ENCODE peak calls at places on chromosomes 12 and 14, in four cellular contexts. One of them, this sample, is unnamed.

GRCh38 chr12:65941388-65941787 is 117.1 kb downstream of the HMGA2 start:
- DNase-seq in CD8-positive, alpha-beta memory T cell: no peak
- DNase-seq in K562: no peak
- DNase-seq in mucosa of descending colon: no peak
- DNase-seq in this sample: no peak

GRCh38 chr12:29888777-29889176 is 105.0 kb upstream of the TMTC1 start:
- DNase-seq in CD8-positive, alpha-beta memory T cell: no peak
- DNase-seq in mucosa of descending colon: no peak
- DNase-seq in K562: no peak
- DNase-seq in this sample: no peak

GRCh38 chr12:111304642-111305071 is 64.2 kb downstream of the PHETA1 start:
- DNase-seq in mucosa of descending colon: no peak
- DNase-seq in K562: peak
- DNase-seq in CD8-positive, alpha-beta memory T cell: no peak
- DNase-seq in this sample: peak

GRCh38 chr14:49972840-49973239 is 80.0 kb downstream of the ARF6 start:
- DNase-seq in mucosa of descending colon: peak
- DNase-seq in CD8-positive, alpha-beta memory T cell: no peak
- DNase-seq in K562: peak
- DNase-seq in this sample: no peak

GRCh38 chr12:5480953-5481300 is 49.0 kb downstream of the NTF3 start:
- DNase-seq in mucosa of descending colon: no peak
- DNase-seq in CD8-positive, alpha-beta memory T cell: no peak
- DNase-seq in K562: no peak
- DNase-seq in this sample: no peak

GRCh38 chr12:124545508-124546418 is 21.6 kb downstream of the NCOR2 start:
- DNase-seq in CD8-positive, alpha-beta memory T cell: peak
- DNase-seq in K562: no peak
- DNase-seq in mucosa of descending colon: peak
- DNase-seq in this sample: no peak

GRCh38 chr12:32062841-32063240 is 43.8 kb upstream of the BICD1 start:
- DNase-seq in K562: no peak
- DNase-seq in mucosa of descending colon: no peak
- DNase-seq in CD8-positive, alpha-beta memory T cell: no peak
- DNase-seq in this sample: no peak

GRCh38 chr12:49809369-49810158 is 18.6 kb downstream of the NCKAP5L start:
- DNase-seq in mucosa of descending colon: no peak
- DNase-seq in K562: no peak
- DNase-seq in CD8-positive, alpha-beta memory T cell: no peak
- DNase-seq in this sample: peak

GRCh38 chr12:19058235-19059021 is 71.1 kb upstream of the PLEKHA5 start:
- DNase-seq in K562: no peak
- DNase-seq in mucosa of descending colon: no peak
- DNase-seq in CD8-positive, alpha-beta memory T cell: no peak
- DNase-seq in this sample: no peak

GRCh38 chr12:46825526-46826414 is at the start of gene SLC38A4:
- DNase-seq in CD8-positive, alpha-beta memory T cell: no peak
- DNase-seq in mucosa of descending colon: peak
- DNase-seq in K562: peak
- DNase-seq in this sample: no peak

GRCh38 chr14:77376380-77376770 is 519 bp downstream of the TMED8 start:
- DNase-seq in CD8-positive, alpha-beta memory T cell: no peak
- DNase-seq in K562: peak
- DNase-seq in mucosa of descending colon: peak
- DNase-seq in this sample: peak

GRCh38 chr14:78130356-78130755 is 39.8 kb upstream of the NRXN3 start:
- DNase-seq in mucosa of descending colon: no peak
- DNase-seq in CD8-positive, alpha-beta memory T cell: no peak
- DNase-seq in K562: no peak
- DNase-seq in this sample: no peak

GRCh38 chr14:100025111-100025510 is 40.1 kb upstream of the EVL start:
- DNase-seq in mucosa of descending colon: peak
- DNase-seq in K562: peak
- DNase-seq in CD8-positive, alpha-beta memory T cell: no peak
- DNase-seq in this sample: peak

GRCh38 chr12:12294215-12295005 is 27.6 kb upstream of the LRP6 start:
- DNase-seq in mucosa of descending colon: no peak
- DNase-seq in CD8-positive, alpha-beta memory T cell: no peak
- DNase-seq in K562: no peak
- DNase-seq in this sample: no peak

GRCh38 chr14:52640137-52640536 is 55.2 kb downstream of the ERO1A start:
- DNase-seq in CD8-positive, alpha-beta memory T cell: no peak
- DNase-seq in mucosa of descending colon: no peak
- DNase-seq in K562: no peak
- DNase-seq in this sample: no peak

GRCh38 chr14:32682219-32682618 is 256.5 kb upstream of the NPAS3 start:
- DNase-seq in CD8-positive, alpha-beta memory T cell: no peak
- DNase-seq in mucosa of descending colon: no peak
- DNase-seq in K562: no peak
- DNase-seq in this sample: no peak

GRCh38 chr12:11652351-11653040 is 3.0 kb downstream of the ETV6 start:
- DNase-seq in CD8-positive, alpha-beta memory T cell: no peak
- DNase-seq in mucosa of descending colon: peak
- DNase-seq in K562: peak
- DNase-seq in this sample: no peak

GRCh38 chr12:68001486-68002466 is 12.5 kb downstream of the IFNG-AS1 start:
- DNase-seq in CD8-positive, alpha-beta memory T cell: no peak
- DNase-seq in mucosa of descending colon: no peak
- DNase-seq in K562: peak
- DNase-seq in this sample: no peak

GRCh38 chr12:124862768-124863408 is 776 bp downstream of the SCARB1 start:
- DNase-seq in CD8-positive, alpha-beta memory T cell: no peak
- DNase-seq in K562: peak
- DNase-seq in mucosa of descending colon: peak
- DNase-seq in this sample: peak

GRCh38 chr12:132222096-132222807 is 78.0 kb downstream of the NOC4L start:
- DNase-seq in K562: no peak
- DNase-seq in mucosa of descending colon: no peak
- DNase-seq in CD8-positive, alpha-beta memory T cell: no peak
- DNase-seq in this sample: no peak

GRCh38 chr14:28704153-28704552 is 62.4 kb upstream of the FOXG1 start:
- DNase-seq in CD8-positive, alpha-beta memory T cell: no peak
- DNase-seq in mucosa of descending colon: no peak
- DNase-seq in K562: no peak
- DNase-seq in this sample: no peak

GRCh38 chr14:37894463-37894862 is 299.0 kb downstream of the TTC6 start:
- DNase-seq in K562: no peak
- DNase-seq in mucosa of descending colon: no peak
- DNase-seq in CD8-positive, alpha-beta memory T cell: no peak
- DNase-seq in this sample: no peak

GRCh38 chr12:53123578-53124351 is 20.5 kb downstream of the SOAT2 start:
- DNase-seq in mucosa of descending colon: no peak
- DNase-seq in K562: no peak
- DNase-seq in CD8-positive, alpha-beta memory T cell: no peak
- DNase-seq in this sample: no peak

GRCh38 chr14:75418779-75419768 is 8.7 kb upstream of the JDP2 start:
- DNase-seq in CD8-positive, alpha-beta memory T cell: no peak
- DNase-seq in mucosa of descending colon: peak
- DNase-seq in K562: peak
- DNase-seq in this sample: peak

GRCh38 chr12:52259850-52260249 is 14.6 kb upstream of the KRT86 start:
- DNase-seq in CD8-positive, alpha-beta memory T cell: no peak
- DNase-seq in mucosa of descending colon: no peak
- DNase-seq in K562: no peak
- DNase-seq in this sample: no peak

GRCh38 chr14:70315942-70316341 is 43.5 kb downstream of the COX16 start:
- DNase-seq in CD8-positive, alpha-beta memory T cell: no peak
- DNase-seq in K562: no peak
- DNase-seq in mucosa of descending colon: no peak
- DNase-seq in this sample: no peak

GRCh38 chr14:99213603-99214002 is 58.4 kb downstream of the BCL11B start:
- DNase-seq in mucosa of descending colon: no peak
- DNase-seq in K562: no peak
- DNase-seq in CD8-positive, alpha-beta memory T cell: no peak
- DNase-seq in this sample: no peak

GRCh38 chr14:59465570-59466150 is 480 bp upstream of the GPR135 start:
- DNase-seq in K562: no peak
- DNase-seq in CD8-positive, alpha-beta memory T cell: no peak
- DNase-seq in mucosa of descending colon: no peak
- DNase-seq in this sample: no peak

GRCh38 chr12:2411586-2412304 is 359.0 kb downstream of the CACNA1C start:
- DNase-seq in mucosa of descending colon: no peak
- DNase-seq in CD8-positive, alpha-beta memory T cell: no peak
- DNase-seq in K562: no peak
- DNase-seq in this sample: peak

GRCh38 chr12:102527256-102527720 is 46.9 kb upstream of the IGF1 start:
- DNase-seq in CD8-positive, alpha-beta memory T cell: no peak
- DNase-seq in mucosa of descending colon: no peak
- DNase-seq in K562: no peak
- DNase-seq in this sample: no peak

GRCh38 chr12:42407306-42407705 is 81.3 kb downstream of the PPHLN1 start:
- DNase-seq in mucosa of descending colon: no peak
- DNase-seq in CD8-positive, alpha-beta memory T cell: no peak
- DNase-seq in K562: no peak
- DNase-seq in this sample: no peak

GRCh38 chr12:52171950-52172512 is 19.8 kb downstream of the KRT80 start:
- DNase-seq in K562: peak
- DNase-seq in CD8-positive, alpha-beta memory T cell: no peak
- DNase-seq in mucosa of descending colon: peak
- DNase-seq in this sample: peak

GRCh38 chr14:58969951-58970751 is 218.3 kb upstream of the DAAM1 start:
- DNase-seq in K562: peak
- DNase-seq in mucosa of descending colon: no peak
- DNase-seq in CD8-positive, alpha-beta memory T cell: no peak
- DNase-seq in this sample: no peak

GRCh38 chr12:43147893-43148292 is 404.1 kb downstream of the ADAMTS20 start:
- DNase-seq in mucosa of descending colon: no peak
- DNase-seq in CD8-positive, alpha-beta memory T cell: no peak
- DNase-seq in K562: no peak
- DNase-seq in this sample: no peak

GRCh38 chr14:23078692-23079116 is 16.2 kb downstream of the ACIN1 start:
- DNase-seq in K562: peak
- DNase-seq in CD8-positive, alpha-beta memory T cell: no peak
- DNase-seq in mucosa of descending colon: peak
- DNase-seq in this sample: peak

GRCh38 chr12:43789941-43790340 is 16.2 kb downstream of the TWF1 start:
- DNase-seq in K562: peak
- DNase-seq in CD8-positive, alpha-beta memory T cell: no peak
- DNase-seq in mucosa of descending colon: no peak
- DNase-seq in this sample: no peak

GRCh38 chr12:130879781-130880389 is 8.0 kb downstream of the RAN start:
- DNase-seq in mucosa of descending colon: no peak
- DNase-seq in K562: no peak
- DNase-seq in CD8-positive, alpha-beta memory T cell: no peak
- DNase-seq in this sample: no peak
- H3K4me3 ChIP-seq in mucosa of descending colon: no peak
- H3K4me3 ChIP-seq in K562: no peak
- H3K4me3 ChIP-seq in CD8-positive, alpha-beta memory T cell: peak
- H3K4me3 ChIP-seq in this sample: no peak

GRCh38 chr12:16362550-16362949 is 15.1 kb downstream of the MGST1 start:
- DNase-seq in K562: no peak
- DNase-seq in mucosa of descending colon: no peak
- DNase-seq in CD8-positive, alpha-beta memory T cell: no peak
- DNase-seq in this sample: no peak

GRCh38 chr12:16359512-16360491 is 12.4 kb downstream of the MGST1 start:
- DNase-seq in CD8-positive, alpha-beta memory T cell: no peak
- DNase-seq in mucosa of descending colon: peak
- DNase-seq in K562: peak
- DNase-seq in this sample: peak

GRCh38 chr12:16361142-16361783 is 13.8 kb downstream of the MGST1 start:
- DNase-seq in CD8-positive, alpha-beta memory T cell: no peak
- DNase-seq in mucosa of descending colon: peak
- DNase-seq in K562: no peak
- DNase-seq in this sample: no peak

DNA sequence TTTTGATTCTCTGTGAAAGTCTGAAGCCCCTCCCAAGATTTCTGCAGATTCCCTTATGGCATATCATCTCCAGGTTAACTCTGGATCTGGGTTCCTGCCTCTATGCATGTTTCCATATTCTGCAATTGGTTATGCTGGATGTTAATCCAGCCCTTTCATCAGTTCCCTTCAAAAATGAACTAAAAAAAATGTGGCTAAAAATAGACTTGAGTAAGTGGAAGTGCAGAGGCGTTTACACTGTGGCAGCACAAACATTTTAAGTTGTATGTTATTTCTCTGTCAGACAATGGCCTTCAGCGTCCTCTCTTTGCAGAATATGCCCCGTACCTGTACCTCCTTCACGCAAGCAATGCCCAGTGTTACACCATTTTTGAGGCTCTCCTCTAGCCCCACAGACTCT is 11.5 kb downstream of the MGST1 start:
- DNase-seq in K562: no peak
- DNase-seq in CD8-positive, alpha-beta memory T cell: no peak
- DNase-seq in mucosa of descending colon: no peak
- DNase-seq in this sample: no peak
- H3K4me3 ChIP-seq in K562: no peak
- H3K4me3 ChIP-seq in CD8-positive, alpha-beta memory T cell: no peak
- H3K4me3 ChIP-seq in mucosa of descending colon: no peak
- H3K4me3 ChIP-seq in this sample: no peak

DNA sequence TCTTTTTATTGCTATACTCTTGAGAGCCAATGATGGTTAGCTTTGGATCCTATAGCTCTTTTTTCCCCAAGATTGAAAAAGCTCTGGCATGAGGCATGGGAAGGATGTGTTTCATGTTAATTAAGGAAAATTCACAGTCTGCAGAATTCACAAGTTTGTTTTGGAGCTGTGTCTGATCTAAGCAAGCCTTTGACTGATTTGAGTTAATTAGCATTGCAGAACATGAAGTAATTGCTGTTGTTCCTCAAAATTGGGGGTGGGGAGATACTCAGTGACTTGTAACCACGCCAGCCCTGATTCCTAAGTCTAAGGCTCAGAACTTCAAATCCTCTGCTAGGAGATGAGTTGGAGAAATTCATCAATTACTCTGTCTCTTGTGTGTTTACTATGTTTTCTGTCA is 205.0 kb downstream of the SUDS3 start:
- DNase-seq in mucosa of descending colon: no peak
- DNase-seq in CD8-positive, alpha-beta memory T cell: no peak
- DNase-seq in K562: no peak
- DNase-seq in this sample: no peak
- H3K4me3 ChIP-seq in mucosa of descending colon: no peak
- H3K4me3 ChIP-seq in CD8-positive, alpha-beta memory T cell: no peak
- H3K4me3 ChIP-seq in K562: no peak
- H3K4me3 ChIP-seq in this sample: no peak

GRCh38 chr14:44963775-44964380 is 1.9 kb downstream of the TOGARAM1 start:
- DNase-seq in mucosa of descending colon: no peak
- DNase-seq in CD8-positive, alpha-beta memory T cell: no peak
- DNase-seq in K562: peak
- DNase-seq in this sample: no peak
- H3K4me3 ChIP-seq in mucosa of descending colon: no peak
- H3K4me3 ChIP-seq in CD8-positive, alpha-beta memory T cell: peak
- H3K4me3 ChIP-seq in K562: peak
- H3K4me3 ChIP-seq in this sample: no peak

GRCh38 chr14:95514131-95515079 is 2.0 kb downstream of the SYNE3 start:
- DNase-seq in CD8-positive, alpha-beta memory T cell: no peak
- DNase-seq in K562: no peak
- DNase-seq in mucosa of descending colon: no peak
- DNase-seq in this sample: no peak
- H3K4me3 ChIP-seq in CD8-positive, alpha-beta memory T cell: peak
- H3K4me3 ChIP-seq in K562: no peak
- H3K4me3 ChIP-seq in mucosa of descending colon: no peak
- H3K4me3 ChIP-seq in this sample: no peak